ENCODE peak calls at places on chromosomes 12 and 14, in eight cellular contexts. C, S, O, Q, W, L, D and H are unnamed samples.

GRCh38 chr12:123990512-123990911 is 17.5 kb downstream of the ZNF664 start:
- DNase-seq in C (peak), S (peak), W (no peak), O (no peak), L (no peak), Q (peak), D (no peak), H (no peak)

GRCh38 chr12:107891967-107892366 is 117.5 kb downstream of the ASCL4 start:
- DNase-seq in Q (peak), S (peak), W (peak), O (no peak), C (peak), D (peak), L (no peak), H (no peak)

GRCh38 chr12:26195641-26196423 is 459 bp downstream of the SSPN start:
- DNase-seq in D (peak), L (no peak), O (peak), S (peak), Q (peak), W (peak), C (peak), H (peak)

GRCh38 chr14:51862171-51862838 is 1.9 kb downstream of the GNG2 start:
- DNase-seq in O (no peak), D (no peak), S (no peak), L (no peak), Q (peak), C (no peak), W (no peak), H (no peak)

GRCh38 chr12:85627584-85627983 is 208.6 kb downstream of the RASSF9 start:
- DNase-seq in S (peak), L (no peak), C (no peak), W (no peak), Q (peak), D (no peak), O (no peak), H (no peak)

GRCh38 chr14:35847636-35848035 is 21.5 kb downstream of the BRMS1L start:
- DNase-seq in O (no peak), L (peak), Q (no peak), C (no peak), D (no peak), W (no peak), S (no peak), H (no peak)

GRCh38 chr12:123705935-123706334 is 6.2 kb upstream of the ATP6V0A2 start:
- DNase-seq in W (no peak), S (no peak), D (peak), O (no peak), Q (no peak), C (peak), L (no peak), H (no peak)

GRCh38 chr14:22026527-22026926 is 352.9 kb upstream of the OR4E1 start:
- DNase-seq in W (no peak), S (no peak), O (no peak), C (no peak), Q (no peak), L (no peak), D (no peak), H (no peak)

GRCh38 chr12:6941267-6941666 is 2.3 kb upstream of the RNU7-1 start:
- DNase-seq in C (no peak), D (no peak), W (no peak), L (no peak), Q (no peak), O (no peak), S (no peak), H (no peak)

GRCh38 chr12:94112116-94112515 is 36.3 kb upstream of the PLXNC1 start:
- DNase-seq in S (no peak), L (no peak), C (no peak), O (no peak), W (no peak), D (no peak), Q (no peak), H (no peak)

GRCh38 chr12:31272607-31273225 is 53.2 kb downstream of the SINHCAF start:
- DNase-seq in W (no peak), D (no peak), Q (no peak), C (no peak), S (no peak), O (no peak), L (no peak), H (no peak)

GRCh38 chr12:127809236-127809635 is 457.7 kb upstream of the TMEM132C start:
- DNase-seq in L (peak), D (no peak), Q (peak), C (peak), W (no peak), S (peak), O (no peak), H (peak)